ENCODE peak calls at places on chromosomes 7 and 10, in five cellular contexts. P, J, U, M and V are unnamed samples.

GRCh38 chr7:28768577-28769147 is 189.5 kb downstream of the TRIL start:
- DNase-seq in P (peak), J (no peak), U (no peak), M (no peak), V (peak)

GRCh38 chr7:132097550-132098134 is 478.6 kb downstream of the PLXNA4 start:
- DNase-seq in P (no peak), J (no peak), U (no peak), M (no peak), V (no peak)

GRCh38 chr7:107332488-107333269 is 137.2 kb upstream of the GPR22 start:
- DNase-seq in P (peak), J (no peak), U (no peak), M (peak), V (no peak)

GRCh38 chr7:158815471-158816128 is 13.7 kb downstream of the ESYT2 start:
- DNase-seq in P (peak), J (no peak), U (no peak), M (no peak), V (no peak)

GRCh38 chr10:113820507-113820906 is 33.4 kb downstream of the DCLRE1A start:
- DNase-seq in P (no peak), J (no peak), U (no peak), M (no peak), V (no peak)

GRCh38 chr10:99346247-99346646 is 17.1 kb downstream of the CNNM1 start:
- DNase-seq in P (peak), J (no peak), U (peak), M (no peak), V (peak)

GRCh38 chr10:103671126-103671525 is 177.6 kb downstream of the NEURL1 start:
- DNase-seq in P (no peak), J (no peak), U (no peak), M (no peak), V (no peak)

GRCh38 chr10:125531470-125531869 is 151.5 kb downstream of the TEX36 start:
- DNase-seq in P (peak), J (no peak), U (no peak), M (no peak), V (no peak)

GRCh38 chr7:79091661-79092060 is 361.8 kb downstream of the MAGI2 start:
- DNase-seq in P (peak), J (no peak), U (no peak), M (no peak), V (peak)

GRCh38 chr10:59854571-59854970 is 51.8 kb downstream of the CCDC6 start:
- DNase-seq in P (no peak), J (no peak), U (no peak), M (no peak), V (no peak)

GRCh38 chr10:124222298-124223000 is 129.1 kb upstream of the CHST15 start:
- DNase-seq in P (no peak), J (no peak), U (no peak), M (peak), V (no peak)

GRCh38 chr10:78852856-78853255 is 215.9 kb upstream of the ZMIZ1 start:
- DNase-seq in P (no peak), J (no peak), U (peak), M (peak), V (peak)

GRCh38 chr10:97128851-97129186 is 56.9 kb downstream of the SLIT1 start:
- DNase-seq in P (no peak), J (no peak), U (no peak), M (no peak), V (no peak)

GRCh38 chr10:13056461-13057077 is 43.4 kb upstream of the OPTN start:
- DNase-seq in P (peak), J (no peak), U (peak), M (no peak), V (peak)

GRCh38 chr10:35089641-35090161 is 440 bp downstream of the CUL2 start:
- DNase-seq in P (peak), J (no peak), U (no peak), M (peak), V (peak)

GRCh38 chr7:151754142-151754590 is 122.7 kb downstream of the PRKAG2 start:
- DNase-seq in P (peak), J (peak), U (peak), M (peak), V (peak)

DNA sequence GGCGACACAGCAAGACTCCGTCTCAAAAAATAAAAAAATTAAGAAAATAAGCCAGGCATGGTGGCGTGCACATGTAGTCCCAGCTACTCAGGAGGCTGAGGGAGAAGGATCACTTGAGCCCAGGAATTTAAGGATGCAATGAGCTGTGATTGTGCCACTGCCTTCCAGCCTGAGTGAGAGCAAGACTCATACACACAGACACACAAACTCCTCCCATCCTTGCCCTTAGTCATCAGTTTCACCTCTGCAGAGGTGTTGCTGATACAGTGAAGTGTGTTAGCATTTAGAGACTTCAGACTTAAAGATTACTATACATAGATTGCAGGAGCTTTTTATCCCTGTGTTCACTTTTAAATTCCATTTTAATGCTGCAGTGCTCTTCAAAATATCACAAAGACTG is 5.5 kb upstream of the H2AZ2 start:
- DNase-seq in P (no peak), J (no peak), U (peak), M (no peak), V (no peak)
- H3K4me3 ChIP-seq in P (no peak), J (no peak), U (no peak), M (no peak), V (no peak)

GRCh38 chr7:128878226-128879105 is 15.8 kb downstream of the ATP6V1F start:
- DNase-seq in P (no peak), J (peak), U (no peak), M (no peak), V (no peak)

GRCh38 chr7:128876586-128876977 is 13.9 kb downstream of the ATP6V1F start:
- DNase-seq in P (no peak), J (no peak), U (no peak), M (no peak), V (no peak)

GRCh38 chr7:128876127-128876526 is 13.5 kb downstream of the ATP6V1F start:
- DNase-seq in P (no peak), J (no peak), U (no peak), M (no peak), V (no peak)

GRCh38 chr7:128877756-128878120 is 15.1 kb downstream of the ATP6V1F start:
- DNase-seq in P (no peak), J (no peak), U (no peak), M (no peak), V (no peak)

DNA sequence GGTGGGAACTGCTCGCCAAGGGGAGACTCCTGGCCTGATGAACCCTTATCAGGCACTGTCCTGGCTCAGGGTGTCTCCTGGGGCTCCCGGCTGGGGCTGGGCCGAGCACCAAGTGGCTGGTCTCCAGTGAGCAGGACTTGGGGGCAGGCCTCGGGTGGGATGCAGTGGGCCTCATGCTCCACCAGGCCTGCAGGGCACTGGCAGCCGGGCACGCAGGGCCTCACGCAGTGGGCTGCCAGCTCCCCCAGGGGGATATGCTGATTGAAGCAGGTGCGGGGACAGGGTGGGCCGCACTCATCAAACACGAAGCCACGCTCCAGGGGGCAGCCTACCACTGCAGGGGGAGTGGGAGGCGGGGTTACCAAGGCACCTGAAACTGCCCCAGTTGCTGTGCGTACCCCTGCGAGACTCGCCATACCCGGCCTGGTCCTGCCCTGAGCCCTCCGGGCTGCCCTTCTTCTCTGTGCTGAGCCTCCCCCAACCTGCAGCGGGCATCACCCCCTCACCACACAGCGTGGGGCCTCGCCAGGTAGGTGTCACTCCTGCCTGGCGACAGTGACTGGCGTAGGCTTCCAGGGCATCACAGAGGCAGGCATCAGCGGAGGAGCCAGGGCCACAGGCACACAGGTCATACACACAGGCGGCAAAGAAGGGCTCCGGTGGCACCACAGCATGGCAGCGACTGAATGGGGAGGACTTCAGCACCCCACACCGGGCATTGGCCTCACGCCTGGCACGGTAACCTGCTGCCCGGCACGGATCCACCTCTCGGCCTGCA is 14.5 kb downstream of the ATP6V1F start:
- DNase-seq in P (no peak), J (peak), U (no peak), M (no peak), V (no peak)
- H3K4me3 ChIP-seq in P (no peak), J (no peak), U (no peak), M (no peak), V (no peak)

DNA sequence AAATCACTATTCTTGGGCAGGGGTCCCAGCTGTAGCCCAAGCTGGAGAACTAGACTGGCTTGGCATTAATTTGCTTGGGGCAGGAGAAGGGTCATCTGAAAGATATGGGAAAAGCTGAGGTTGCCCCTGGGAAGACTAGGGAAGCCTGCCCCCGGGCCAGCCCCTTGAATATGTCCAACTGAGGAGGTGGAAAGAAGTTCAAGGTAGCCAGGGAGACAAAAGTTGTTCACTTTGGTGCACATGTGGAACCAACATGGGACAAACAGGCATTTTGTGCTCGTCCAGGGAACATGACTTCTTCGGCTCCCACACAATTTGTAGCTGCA is 1.4 kb upstream of the LRRC61 start:
- DNase-seq in P (no peak), J (no peak), U (no peak), M (no peak), V (no peak)
- H3K4me3 ChIP-seq in P (no peak), J (no peak), U (no peak), M (peak), V (no peak)

DNA sequence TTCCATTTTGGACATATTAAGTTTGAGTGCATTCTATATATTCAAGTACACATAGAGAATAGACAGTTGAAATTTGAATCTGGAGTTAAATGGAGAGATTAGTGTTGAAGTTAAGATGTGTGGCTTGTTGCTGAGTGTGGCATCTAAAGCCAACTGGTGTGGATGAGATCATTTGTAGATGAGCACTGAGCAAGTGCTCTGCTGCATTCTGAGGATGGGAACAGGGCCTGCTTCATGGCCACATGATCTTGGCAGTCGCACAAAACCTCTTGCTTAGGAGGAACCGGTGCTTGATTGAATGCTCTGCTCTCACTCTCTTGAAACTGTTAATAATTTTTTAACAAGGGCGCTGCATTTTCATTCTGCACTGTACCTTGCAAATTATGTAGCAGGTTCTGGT is 62.0 kb downstream of the EPDR1 start:
- DNase-seq in P (peak), J (no peak), U (no peak), M (no peak), V (peak)
- H3K4me3 ChIP-seq in P (no peak), J (no peak), U (no peak), M (no peak), V (no peak)

GRCh38 chr10:55203319-55203718 is 402.3 kb upstream of the PCDH15 start:
- DNase-seq in P (peak), J (no peak), U (no peak), M (peak), V (no peak)

GRCh38 chr10:55203874-55204273 is 402.8 kb upstream of the PCDH15 start:
- DNase-seq in P (no peak), J (no peak), U (no peak), M (no peak), V (no peak)

DNA sequence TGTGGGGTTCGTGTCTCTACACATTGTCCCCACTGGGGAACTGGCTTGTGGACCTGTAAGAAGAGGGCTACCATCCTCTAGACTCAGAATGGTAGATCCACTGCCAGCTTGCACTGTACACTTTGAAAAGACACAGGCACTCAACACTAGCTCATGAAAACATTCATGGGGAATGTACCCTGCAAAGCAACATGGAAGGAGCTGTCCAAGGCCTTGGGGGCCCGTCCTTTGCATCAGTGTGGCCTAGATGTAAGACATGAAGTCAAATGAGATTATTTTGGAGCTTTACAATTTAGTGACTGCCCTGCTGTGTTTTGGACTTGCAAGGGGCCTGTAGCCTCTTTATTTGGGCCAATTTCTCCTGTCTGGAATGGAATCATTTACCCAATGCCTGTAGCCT is 399.0 kb upstream of the PCDH15 start:
- DNase-seq in P (no peak), J (no peak), U (no peak), M (no peak), V (no peak)
- H3K4me3 ChIP-seq in P (no peak), J (no peak), U (no peak), M (no peak), V (no peak)

GRCh38 chr10:63208981-63209380 is 75.9 kb downstream of the NRBF2 start:
- DNase-seq in P (peak), J (no peak), U (no peak), M (no peak), V (peak)

GRCh38 chr10:63206997-63207952 is 74.1 kb downstream of the NRBF2 start:
- DNase-seq in P (peak), J (no peak), U (no peak), M (peak), V (peak)

GRCh38 chr10:63213489-63213888 is 80.4 kb downstream of the NRBF2 start:
- DNase-seq in P (no peak), J (no peak), U (no peak), M (no peak), V (no peak)

GRCh38 chr10:63209703-63210102 is 76.6 kb downstream of the NRBF2 start:
- DNase-seq in P (no peak), J (no peak), U (no peak), M (no peak), V (no peak)

GRCh38 chr10:63210611-63211196 is 77.6 kb downstream of the NRBF2 start:
- DNase-seq in P (no peak), J (no peak), U (no peak), M (peak), V (peak)
- H3K4me3 ChIP-seq in P (no peak), J (no peak), U (no peak), M (no peak), V (no peak)

DNA sequence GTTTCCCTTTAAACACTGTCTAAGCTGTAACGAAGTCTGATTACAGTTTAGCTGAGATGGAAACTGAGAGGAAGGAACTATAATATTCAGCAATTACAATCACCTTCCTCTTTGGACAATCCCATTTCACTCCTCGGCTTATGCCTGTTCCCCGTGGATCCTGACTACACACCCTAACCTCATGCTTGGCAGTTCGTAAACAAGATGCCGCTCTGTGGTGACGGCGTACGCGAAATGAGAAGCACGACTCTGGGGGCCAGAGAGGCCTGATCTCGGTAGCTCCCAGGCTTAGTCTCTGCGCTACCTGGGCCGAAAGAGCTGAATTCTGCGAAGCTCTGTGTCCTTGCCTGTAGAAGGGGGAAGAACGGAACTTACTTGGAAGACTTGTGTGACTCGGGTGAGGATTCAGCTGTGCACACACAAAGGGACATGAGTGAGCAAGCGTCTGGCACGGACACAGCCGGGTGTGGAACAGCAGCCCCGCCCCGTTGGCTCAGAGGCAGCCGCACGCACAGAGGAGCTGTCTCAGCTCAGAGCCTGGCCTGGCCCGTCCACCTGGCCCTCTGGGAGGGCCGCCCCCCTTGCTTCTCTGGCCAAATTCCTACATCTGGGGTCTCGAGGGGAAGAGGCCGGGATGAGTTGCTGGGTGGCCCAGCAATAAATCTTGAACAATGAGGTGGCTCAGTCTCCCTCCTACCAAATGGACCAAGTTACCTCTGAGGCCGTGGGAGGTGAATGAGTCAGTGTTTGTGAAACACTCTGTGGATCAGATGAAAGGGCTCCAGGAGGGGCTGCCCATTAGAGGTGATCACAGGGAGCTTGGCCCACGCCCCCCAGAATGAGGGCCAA is 83.9 kb downstream of the PDGFA start:
- DNase-seq in P (peak), J (no peak), U (peak), M (no peak), V (peak)
- H3K4me3 ChIP-seq in P (no peak), J (peak), U (no peak), M (no peak), V (no peak)

GRCh38 chr7:142856565-142857245 is 1.8 kb downstream of the EPHB6 start:
- DNase-seq in P (no peak), J (no peak), U (no peak), M (no peak), V (no peak)

GRCh38 chr7:142855401-142855743 is 496 bp downstream of the EPHB6 start:
- DNase-seq in P (no peak), J (no peak), U (no peak), M (no peak), V (no peak)

GRCh38 chr7:142854505-142855400 is at the start of gene EPHB6:
- DNase-seq in P (peak), J (peak), U (peak), M (peak), V (peak)

GRCh38 chr7:142857625-142858024 is 2.7 kb downstream of the EPHB6 start:
- DNase-seq in P (no peak), J (no peak), U (no peak), M (no peak), V (no peak)

DNA sequence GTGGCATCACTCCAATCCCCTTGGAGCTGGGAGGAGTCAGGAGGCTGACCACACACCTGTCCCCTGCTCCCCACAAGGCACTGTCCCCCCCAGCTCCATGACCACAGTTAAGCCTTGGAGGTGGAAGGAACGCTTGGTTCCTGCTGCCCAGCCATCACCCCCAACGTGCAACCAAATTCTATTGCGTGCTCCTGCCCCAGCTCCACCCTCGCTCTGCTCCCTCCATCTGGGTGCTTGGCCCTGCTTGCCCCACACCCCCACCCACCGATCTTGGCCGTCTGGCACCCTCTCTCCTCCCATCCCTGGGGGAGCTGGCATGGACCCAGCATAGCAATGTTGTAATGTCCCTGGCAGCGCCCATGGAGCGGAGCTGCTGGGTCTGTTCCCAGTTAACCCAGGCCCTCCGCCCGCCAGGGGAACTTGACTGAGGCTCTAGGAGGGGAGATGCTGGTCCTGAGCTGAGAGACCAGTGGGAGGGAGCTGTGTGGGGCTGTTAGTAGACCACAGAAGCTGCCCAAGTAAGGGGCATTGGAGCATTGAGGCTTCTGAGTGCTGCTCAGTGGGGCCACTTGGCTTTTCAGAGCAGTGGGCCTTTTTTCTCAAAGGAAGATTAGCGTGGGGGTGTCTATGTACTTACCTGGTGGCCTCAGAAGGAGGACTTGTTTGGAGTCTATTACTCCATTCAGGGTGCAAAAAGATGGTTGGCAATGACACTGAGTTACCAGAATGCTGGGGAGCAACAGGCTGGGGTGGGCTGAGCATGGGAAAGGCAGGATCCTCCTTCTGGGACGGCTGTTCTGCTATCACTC is 1.1 kb downstream of the EPHB6 start:
- DNase-seq in P (peak), J (peak), U (no peak), M (no peak), V (peak)
- H3K4me3 ChIP-seq in P (no peak), J (peak), U (no peak), M (no peak), V (peak)